ENCODE peak calls at places on chromosome 22, in six cellular contexts. One of them, this sample, is unnamed.

GRCh38 chr22:36862251-36863242 is 1.7 kb downstream of the NCF4 start:
- DNase-seq in IMR-90: no peak
- DNase-seq in mesendoderm: no peak
- DNase-seq in neuronal stem cell: no peak
- DNase-seq in H1: no peak
- DNase-seq in trophoblast cell: no peak
- DNase-seq in this sample: no peak

GRCh38 chr22:46379301-46379930 is 43.9 kb downstream of the TRMU start:
- DNase-seq in IMR-90: no peak
- DNase-seq in mesendoderm: no peak
- DNase-seq in neuronal stem cell: no peak
- DNase-seq in H1: no peak
- DNase-seq in trophoblast cell: peak; percentile 49
- DNase-seq in this sample: no peak

GRCh38 chr22:44192098-44192810 is 11.5 kb downstream of the PARVG start:
- DNase-seq in IMR-90: no peak
- DNase-seq in mesendoderm: peak; percentile 46
- DNase-seq in neuronal stem cell: no peak
- DNase-seq in H1: peak; percentile 15
- DNase-seq in trophoblast cell: peak; percentile 4
- DNase-seq in this sample: no peak

GRCh38 chr22:45223304-45224117 is 17.2 kb downstream of the KIAA0930 start:
- DNase-seq in IMR-90: no peak
- DNase-seq in mesendoderm: no peak
- DNase-seq in neuronal stem cell: no peak
- DNase-seq in H1: no peak
- DNase-seq in trophoblast cell: no peak
- DNase-seq in this sample: no peak

GRCh38 chr22:23098718-23099524 is 28.6 kb downstream of the GNAZ start:
- DNase-seq in IMR-90: no peak
- DNase-seq in mesendoderm: no peak
- DNase-seq in neuronal stem cell: no peak
- DNase-seq in H1: no peak
- DNase-seq in trophoblast cell: no peak
- DNase-seq in this sample: no peak

GRCh38 chr22:49726022-49726681 is 101.5 kb downstream of the BRD1 start:
- DNase-seq in IMR-90: no peak
- DNase-seq in mesendoderm: no peak
- DNase-seq in neuronal stem cell: no peak
- DNase-seq in H1: no peak
- DNase-seq in trophoblast cell: no peak
- DNase-seq in this sample: no peak

GRCh38 chr22:37735054-37735453 is 38.2 kb downstream of the TRIOBP start:
- DNase-seq in IMR-90: no peak
- DNase-seq in mesendoderm: peak; percentile 73
- DNase-seq in neuronal stem cell: peak; percentile 48
- DNase-seq in H1: no peak
- DNase-seq in trophoblast cell: peak; percentile 60
- DNase-seq in this sample: peak; percentile 63

GRCh38 chr22:36641902-36642640 is 61.5 kb downstream of the CACNG2 start:
- DNase-seq in IMR-90: peak; percentile 36
- DNase-seq in mesendoderm: peak; percentile 16
- DNase-seq in neuronal stem cell: no peak
- DNase-seq in H1: no peak
- DNase-seq in trophoblast cell: peak; percentile 48
- DNase-seq in this sample: peak; percentile 30

GRCh38 chr22:44880588-44881245 is 128.3 kb downstream of the ARHGAP8 start:
- DNase-seq in IMR-90: no peak
- DNase-seq in mesendoderm: no peak
- DNase-seq in neuronal stem cell: no peak
- DNase-seq in H1: no peak
- DNase-seq in trophoblast cell: no peak
- DNase-seq in this sample: no peak

GRCh38 chr22:36900880-36901279 is 12.5 kb upstream of the CSF2RB start:
- DNase-seq in IMR-90: no peak
- DNase-seq in mesendoderm: peak; percentile 86
- DNase-seq in neuronal stem cell: no peak
- DNase-seq in H1: peak; percentile 64
- DNase-seq in trophoblast cell: no peak
- DNase-seq in this sample: no peak

GRCh38 chr22:26548984-26549383 is 36.7 kb upstream of the TFIP11 start:
- DNase-seq in IMR-90: no peak
- DNase-seq in mesendoderm: no peak
- DNase-seq in neuronal stem cell: no peak
- DNase-seq in H1: no peak
- DNase-seq in trophoblast cell: peak; percentile 28
- DNase-seq in this sample: no peak

GRCh38 chr22:37556750-37557149 is 3.5 kb upstream of the CDC42EP1 start:
- DNase-seq in IMR-90: no peak
- DNase-seq in mesendoderm: peak; percentile 83
- DNase-seq in neuronal stem cell: no peak
- DNase-seq in H1: no peak
- DNase-seq in trophoblast cell: no peak
- DNase-seq in this sample: no peak

GRCh38 chr22:26479792-26480610 is 3.6 kb downstream of the HPS4 start:
- DNase-seq in IMR-90: no peak
- DNase-seq in mesendoderm: no peak
- DNase-seq in neuronal stem cell: no peak
- DNase-seq in H1: no peak
- DNase-seq in trophoblast cell: no peak
- DNase-seq in this sample: no peak

GRCh38 chr22:48318575-48319320 is 1508.9 kb downstream of the BRD1 start:
- DNase-seq in IMR-90: no peak
- DNase-seq in mesendoderm: no peak
- DNase-seq in neuronal stem cell: no peak
- DNase-seq in H1: no peak
- DNase-seq in trophoblast cell: no peak
- DNase-seq in this sample: no peak

GRCh38 chr22:43945632-43946390 is 9.4 kb upstream of the SAMM50 start:
- DNase-seq in IMR-90: peak; percentile 59
- DNase-seq in mesendoderm: peak; percentile 81
- DNase-seq in neuronal stem cell: peak; percentile 36
- DNase-seq in H1: no peak
- DNase-seq in trophoblast cell: peak; percentile 83
- DNase-seq in this sample: peak; percentile 69

GRCh38 chr22:24994070-24994763 is 41.7 kb downstream of the KIAA1671 start:
- DNase-seq in IMR-90: no peak
- DNase-seq in mesendoderm: peak; percentile 75
- DNase-seq in neuronal stem cell: no peak
- DNase-seq in H1: no peak
- DNase-seq in trophoblast cell: peak; percentile 55
- DNase-seq in this sample: peak; percentile 66

GRCh38 chr22:34800265-34800664 is 265.7 kb upstream of the ISX start:
- DNase-seq in IMR-90: no peak
- DNase-seq in mesendoderm: no peak
- DNase-seq in neuronal stem cell: no peak
- DNase-seq in H1: no peak
- DNase-seq in trophoblast cell: no peak
- DNase-seq in this sample: peak; percentile 6

GRCh38 chr22:25282671-25283561 is 63.5 kb downstream of the CRYBB2 start:
- DNase-seq in IMR-90: no peak
- DNase-seq in mesendoderm: peak; percentile 89
- DNase-seq in neuronal stem cell: peak; percentile 18
- DNase-seq in H1: no peak
- DNase-seq in trophoblast cell: no peak
- DNase-seq in this sample: no peak

GRCh38 chr22:40637181-40638150 is 947 bp upstream of the MRTFA start:
- DNase-seq in IMR-90: no peak
- DNase-seq in mesendoderm: no peak
- DNase-seq in neuronal stem cell: no peak
- DNase-seq in H1: no peak
- DNase-seq in trophoblast cell: peak; percentile 75
- DNase-seq in this sample: no peak

GRCh38 chr22:17368727-17369552 is at the start of gene CECR2:
- DNase-seq in IMR-90: no peak
- DNase-seq in mesendoderm: peak; percentile 95
- DNase-seq in neuronal stem cell: peak; percentile 90
- DNase-seq in H1: peak; percentile 60
- DNase-seq in trophoblast cell: peak; percentile 27
- DNase-seq in this sample: peak; percentile 1
- H4K8ac ChIP-seq in IMR-90: no peak within 1 kb of the TSS
- H4K8ac ChIP-seq in mesendoderm: peak within 1 kb of the TSS; percentile 96
- H4K8ac ChIP-seq in neuronal stem cell: no peak within 1 kb of the TSS
- H4K8ac ChIP-seq in H1: peak within 1 kb of the TSS; percentile 95
- H4K8ac ChIP-seq in trophoblast cell: peak within 1 kb of the TSS; percentile 82
- H4K8ac ChIP-seq in this sample: no peak within 1 kb of the TSS

DNA sequence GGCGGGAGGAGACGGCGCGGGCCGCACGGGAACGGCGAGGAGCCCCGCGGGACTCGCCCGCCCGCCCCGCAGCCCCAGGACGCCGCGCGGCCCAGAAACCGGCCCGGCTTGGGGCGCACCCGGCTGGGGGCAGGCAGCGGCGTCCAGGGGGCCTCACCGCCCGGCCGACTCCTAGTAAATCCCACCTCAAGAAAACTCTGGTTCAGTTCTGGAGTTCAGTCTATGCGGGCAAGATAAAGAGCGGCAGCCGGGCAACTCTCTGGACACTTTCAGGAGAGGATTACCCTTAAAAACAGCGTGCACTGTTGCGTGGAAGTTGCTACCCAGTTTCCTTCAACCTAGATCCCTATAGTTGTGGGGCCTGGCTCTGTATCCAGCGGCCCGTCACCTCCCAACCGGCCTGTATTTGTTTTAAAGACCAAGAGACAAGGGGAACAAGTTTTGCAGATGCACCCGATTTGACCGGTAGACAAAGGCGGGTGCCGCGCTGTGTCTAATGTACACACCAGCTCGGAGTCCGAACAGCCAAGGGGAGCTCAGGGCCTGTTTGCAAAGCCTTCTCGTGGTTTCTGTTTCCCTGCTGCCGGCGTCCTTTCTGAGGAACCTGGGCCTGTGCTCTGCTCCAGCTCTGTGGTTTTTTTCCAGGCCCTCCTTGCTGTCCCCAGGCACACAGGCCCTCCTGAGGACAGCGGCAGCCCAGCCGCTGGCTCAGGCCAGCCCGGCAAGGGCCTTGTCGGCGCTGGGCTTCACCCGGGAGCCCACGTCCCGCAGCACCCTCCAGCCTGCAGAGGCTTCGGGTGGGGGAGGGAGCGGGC is 1.1 kb downstream of the TBX1 start:
- DNase-seq in IMR-90: no peak
- DNase-seq in mesendoderm: peak; percentile 65
- DNase-seq in neuronal stem cell: no peak
- DNase-seq in H1: no peak
- DNase-seq in trophoblast cell: no peak
- DNase-seq in this sample: peak; percentile 62
- H3K4me3 ChIP-seq in IMR-90: no peak overlapping the region
- H3K4me3 ChIP-seq in mesendoderm: no peak overlapping the region
- H3K4me3 ChIP-seq in neuronal stem cell: no peak overlapping the region
- H3K4me3 ChIP-seq in H1: no peak overlapping the region
- H3K4me3 ChIP-seq in trophoblast cell: no peak overlapping the region
- H3K4me3 ChIP-seq in this sample: peak overlapping the region; percentile 53

GRCh38 chr22:19728836-19729235 is 5.5 kb downstream of the GP1BB start:
- DNase-seq in IMR-90: no peak
- DNase-seq in mesendoderm: no peak
- DNase-seq in neuronal stem cell: no peak
- DNase-seq in H1: no peak
- DNase-seq in trophoblast cell: no peak
- DNase-seq in this sample: no peak
- H3K4me2 ChIP-seq in IMR-90: no peak overlapping the region
- H3K4me2 ChIP-seq in mesendoderm: no peak overlapping the region
- H3K4me2 ChIP-seq in neuronal stem cell: no peak overlapping the region
- H3K4me2 ChIP-seq in H1: no peak overlapping the region
- H3K4me2 ChIP-seq in trophoblast cell: no peak overlapping the region
- H3K4me2 ChIP-seq in this sample: no peak overlapping the region

GRCh38 chr22:42416671-42417230 is 15.5 kb downstream of the NFAM1 start:
- DNase-seq in IMR-90: no peak
- DNase-seq in mesendoderm: no peak
- DNase-seq in neuronal stem cell: no peak
- DNase-seq in H1: no peak
- DNase-seq in trophoblast cell: no peak
- DNase-seq in this sample: no peak

GRCh38 chr22:42412744-42413220 is 19.4 kb downstream of the NFAM1 start:
- DNase-seq in IMR-90: no peak
- DNase-seq in mesendoderm: peak; percentile 68
- DNase-seq in neuronal stem cell: no peak
- DNase-seq in H1: no peak
- DNase-seq in trophoblast cell: no peak
- DNase-seq in this sample: no peak

GRCh38 chr22:42410708-42411107 is 21.5 kb downstream of the NFAM1 start:
- DNase-seq in IMR-90: no peak
- DNase-seq in mesendoderm: no peak
- DNase-seq in neuronal stem cell: no peak
- DNase-seq in H1: no peak
- DNase-seq in trophoblast cell: no peak
- DNase-seq in this sample: no peak

GRCh38 chr22:42417645-42418303 is 14.4 kb downstream of the NFAM1 start:
- DNase-seq in IMR-90: no peak
- DNase-seq in mesendoderm: no peak
- DNase-seq in neuronal stem cell: no peak
- DNase-seq in H1: no peak
- DNase-seq in trophoblast cell: no peak
- DNase-seq in this sample: no peak

GRCh38 chr22:42414565-42415298 is 17.5 kb downstream of the NFAM1 start:
- DNase-seq in IMR-90: no peak
- DNase-seq in mesendoderm: no peak
- DNase-seq in neuronal stem cell: no peak
- DNase-seq in H1: no peak
- DNase-seq in trophoblast cell: peak; percentile 11
- DNase-seq in this sample: no peak
- H4K8ac ChIP-seq in IMR-90: no peak overlapping the region
- H4K8ac ChIP-seq in mesendoderm: no peak overlapping the region
- H4K8ac ChIP-seq in neuronal stem cell: no peak overlapping the region
- H4K8ac ChIP-seq in H1: no peak overlapping the region
- H4K8ac ChIP-seq in trophoblast cell: no peak overlapping the region
- H4K8ac ChIP-seq in this sample: no peak overlapping the region